ENCODE peak calls at places on chromosomes 2 and 18, in four cellular contexts. S is GM12878, E is H1, Y is K562. B is an unnamed sample.

GRCh38 chr2:16014041-16014787 is 73.9 kb downstream of the MYCN start:
- DNase-seq in S (no peak), E (no peak), Y (no peak), B (no peak)

GRCh38 chr18:10785798-10786197 is 260.0 kb downstream of the NAPG start:
- DNase-seq in S (no peak), Y (no peak), E (no peak), B (no peak)

GRCh38 chr18:50775207-50775606 is 44.6 kb downstream of the MRO start:
- DNase-seq in S (no peak), Y (no peak), E (no peak), B (no peak)

GRCh38 chr2:51251356-51251755 is 219.4 kb upstream of the NRXN1 start:
- DNase-seq in S (no peak), Y (no peak), E (no peak), B (no peak)

GRCh38 chr2:151186011-151186410 is 75.7 kb downstream of the RBM43 start:
- DNase-seq in Y (no peak), S (no peak), E (no peak), B (no peak)

GRCh38 chr2:68714866-68715265 is 19.7 kb upstream of the ARHGAP25 start:
- DNase-seq in S (peak), E (no peak), Y (no peak), B (no peak)

GRCh38 chr18:11994708-11995444 is 13.6 kb downstream of the IMPA2 start:
- DNase-seq in S (no peak), Y (no peak), E (peak), B (peak)

GRCh38 chr2:98936133-98936916 is at the start of gene CRACDL:
- DNase-seq in S (no peak), Y (no peak), E (peak), B (no peak)

GRCh38 chr2:16716944-16717343 is 51.3 kb upstream of the CYRIA start:
- DNase-seq in Y (no peak), E (no peak), S (no peak), B (no peak)

GRCh38 chr18:59249186-59249774 is 24.0 kb downstream of the RAX start:
- DNase-seq in Y (peak), S (no peak), E (peak), B (peak)

GRCh38 chr2:164061129-164061746 is 325.4 kb upstream of the FIGN start:
- DNase-seq in E (peak), Y (peak), S (peak), B (peak)

GRCh38 chr2:222998459-222998858 is 53.5 kb upstream of the KCNE4 start:
- DNase-seq in S (no peak), E (no peak), Y (no peak), B (no peak)

GRCh38 chr2:16278421-16279200 is 338.3 kb downstream of the MYCN start:
- DNase-seq in Y (no peak), E (no peak), S (no peak), B (no peak)

GRCh38 chr2:42047488-42048317 is at the start of gene PKDCC:
- DNase-seq in Y (peak), E (peak), S (no peak), B (peak)

GRCh38 chr2:210503622-210504300 is 27.2 kb upstream of the LANCL1 start:
- DNase-seq in Y (no peak), E (no peak), S (no peak), B (no peak)

GRCh38 chr2:199958014-199958413 is 2.6 kb downstream of the MAIP1 start:
- DNase-seq in Y (no peak), E (no peak), S (no peak), B (no peak)

GRCh38 chr18:26865557-26865956 is at the start of gene AQP4:
- DNase-seq in E (no peak), S (no peak), Y (no peak), B (no peak)

GRCh38 chr2:76506538-76506937 is 795.8 kb upstream of the GCFC2 start:
- DNase-seq in Y (no peak), E (no peak), S (no peak), B (no peak)

GRCh38 chr2:2269989-2270562 is 61.0 kb downstream of the MYT1L start:
- DNase-seq in Y (no peak), S (no peak), E (no peak), B (no peak)

GRCh38 chr2:75481041-75481836 is 79.5 kb downstream of the EVA1A start:
- DNase-seq in S (no peak), Y (no peak), E (no peak), B (peak)

GRCh38 chr2:163773276-163773675 is 37.5 kb upstream of the FIGN start:
- DNase-seq in S (no peak), Y (no peak), E (no peak), B (no peak)

GRCh38 chr2:20212871-20213503 is 11.9 kb downstream of the SDC1 start:
- DNase-seq in Y (no peak), S (no peak), E (no peak), B (no peak)

GRCh38 chr2:161780881-161781280 is 156.7 kb downstream of the SLC4A10 start:
- DNase-seq in Y (no peak), E (no peak), S (no peak), B (no peak)

GRCh38 chr2:161771148-161771547 is 146.9 kb downstream of the SLC4A10 start:
- DNase-seq in E (no peak), S (no peak), Y (no peak), B (no peak)

GRCh38 chr2:161775971-161776370 is 151.8 kb downstream of the SLC4A10 start:
- DNase-seq in E (no peak), S (no peak), Y (no peak), B (no peak)
- TF ChIP-seq HDAC2 in E (no peak), S (no peak), Y (no peak), B (no peak)

DNA sequence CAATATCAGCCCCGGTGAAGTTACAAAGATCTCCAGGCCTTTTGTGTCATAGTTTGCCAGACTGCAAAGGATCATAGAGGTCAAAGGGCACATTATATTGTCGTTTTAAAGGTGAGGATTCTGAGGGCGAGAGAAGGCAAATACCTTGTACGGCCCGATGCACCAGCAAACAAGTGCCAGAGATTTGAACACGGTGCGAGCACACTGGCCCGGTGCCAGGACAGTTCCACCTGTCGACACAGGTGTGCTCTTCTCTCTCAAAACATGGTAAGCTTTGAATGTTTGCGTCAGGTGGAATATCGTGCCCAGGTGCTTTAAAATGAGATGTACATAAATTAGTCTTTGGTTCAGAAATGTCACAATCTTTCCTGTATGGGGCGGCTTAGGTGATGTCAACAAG is 776.1 kb upstream of the ID2 start:
- DNase-seq in E (no peak), S (no peak), Y (no peak), B (no peak)
- TF ChIP-seq SIN3A in E (no peak), S (no peak), Y (no peak), B (no peak)

DNA sequence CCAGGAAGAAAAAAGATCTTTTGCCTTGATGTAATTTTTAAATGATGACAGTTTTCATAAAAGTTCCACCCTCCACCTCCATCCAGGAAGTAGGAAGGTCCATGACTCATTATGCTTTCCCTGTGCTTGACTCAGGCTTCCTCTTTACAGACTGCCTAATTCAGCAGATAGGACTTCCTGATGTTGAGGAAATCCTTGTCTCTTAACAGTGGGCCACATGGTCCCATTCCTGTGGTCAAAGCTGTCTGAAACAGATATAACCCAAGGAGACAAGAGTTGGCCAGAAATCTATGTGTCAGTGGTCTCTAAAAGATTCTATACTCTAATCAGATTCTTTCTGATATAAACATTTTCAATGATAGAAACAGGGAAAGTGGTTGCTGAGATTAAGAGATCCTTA is 119.1 kb downstream of the BAZ2B start:
- DNase-seq in E (no peak), S (no peak), Y (peak), B (peak)
- H3K9ac ChIP-seq in E (no peak), S (no peak), Y (no peak), B (no peak)

DNA sequence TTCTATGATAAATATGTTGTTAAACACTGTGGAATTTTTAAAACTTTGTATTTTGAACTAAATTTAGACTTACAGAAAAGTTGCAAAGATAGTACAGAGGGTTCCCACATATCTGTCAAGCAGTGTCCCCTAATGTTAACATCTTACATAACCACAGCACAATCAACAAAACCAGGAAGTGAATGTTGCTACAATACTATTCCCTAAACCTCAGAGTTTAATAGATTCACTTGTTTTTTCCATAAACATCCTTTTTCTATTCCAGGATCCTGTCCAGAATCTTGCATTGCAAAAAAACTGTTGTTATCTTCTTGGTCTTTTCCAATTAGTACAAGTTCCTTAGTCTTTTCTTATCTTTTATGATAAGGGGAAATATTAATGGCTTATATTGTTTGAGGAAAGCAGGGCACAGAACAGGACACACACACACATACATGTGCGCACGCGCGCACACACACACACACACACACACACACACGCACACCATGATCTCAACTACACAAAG is 251.1 kb upstream of the TRIB2 start:
- DNase-seq in E (no peak), Y (no peak), S (no peak), B (no peak)
- TF ChIP-seq HDAC2 in E (no peak), Y (no peak), S (no peak), B (no peak)

DNA sequence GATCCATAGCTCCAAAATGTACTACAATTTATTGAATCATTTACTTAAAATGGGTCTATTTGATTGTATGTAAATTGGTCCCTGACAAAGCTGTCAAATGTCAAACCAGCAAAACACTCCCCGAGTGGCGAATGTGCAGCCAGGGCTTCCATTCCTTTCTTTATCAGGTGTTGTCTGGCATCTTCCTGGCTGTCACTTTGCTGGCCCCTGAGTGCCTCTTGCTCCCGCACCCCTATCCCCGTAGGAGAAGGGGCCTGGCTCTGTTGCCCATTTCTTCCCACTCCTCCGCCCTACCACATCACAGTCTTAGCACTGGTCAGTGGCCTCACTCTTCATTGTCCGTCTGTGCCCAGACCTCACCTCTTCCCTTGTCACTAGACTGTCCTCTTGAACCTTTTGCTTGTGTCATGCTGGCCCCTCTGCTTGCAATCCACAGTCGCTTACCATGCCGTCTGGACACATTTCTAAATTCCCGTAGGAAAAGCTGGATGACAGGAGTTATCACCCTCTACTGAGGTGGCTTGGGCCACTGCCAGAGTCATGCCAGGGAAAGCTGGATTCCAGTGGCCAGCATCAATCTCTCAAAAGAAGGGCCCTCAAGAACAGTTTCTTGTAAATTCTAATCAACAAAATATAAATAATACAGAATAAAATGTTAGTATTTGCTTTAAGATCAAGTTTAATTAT is 15.4 kb downstream of the UBE2F start:
- DNase-seq in Y (no peak), E (no peak), S (no peak), B (no peak)
- TF ChIP-seq SIN3A in Y (no peak), E (no peak), S (no peak), B (no peak)

DNA sequence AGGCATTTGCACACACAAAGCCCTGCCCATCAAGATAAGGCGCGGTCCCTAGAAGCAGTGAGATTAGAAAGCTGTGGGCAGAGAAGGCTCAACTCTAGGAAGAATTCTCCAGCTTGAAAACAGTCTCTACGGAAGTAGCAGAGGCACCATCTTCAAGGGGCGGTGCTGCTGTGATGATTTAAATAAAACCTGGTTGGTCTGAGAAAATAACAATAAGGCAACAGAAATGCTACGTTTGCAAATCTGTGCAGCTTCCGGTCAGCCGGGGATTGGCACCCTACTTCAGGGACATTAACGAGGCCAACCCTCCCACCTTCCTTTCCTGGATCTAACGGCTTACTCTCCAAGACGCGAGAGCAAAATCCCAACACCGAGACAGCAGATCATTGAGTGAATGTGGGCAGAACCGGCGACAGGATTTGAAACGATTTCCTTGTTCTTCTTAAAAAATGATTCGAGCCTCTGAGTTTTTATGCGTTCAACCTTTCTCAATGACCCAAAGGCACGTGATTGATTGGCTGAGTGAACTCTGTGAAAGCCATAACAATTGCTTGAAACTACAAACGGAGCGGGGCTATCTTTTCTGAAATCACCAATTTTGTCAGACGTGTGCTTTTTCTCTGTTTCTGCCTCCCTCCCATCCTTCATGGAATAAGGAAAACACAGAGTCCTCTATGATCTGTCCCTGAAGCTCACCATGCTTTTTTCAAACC is 93.7 kb upstream of the ZNF516 start:
- DNase-seq in E (peak), Y (no peak), S (no peak), B (no peak)
- H3K9ac ChIP-seq in E (no peak), Y (no peak), S (no peak), B (no peak)

B was measured in HepG2.